ENCODE peak calls at places on chromosomes 4 and X, in four cellular contexts. One of them, this sample, is unnamed. For H3K27me3, the result is how much of the 10 kb centered on the place peaks cover.

GRCh38 chrX:11406109-11406755 is 113.0 kb downstream of the AMELX start:
- DNase-seq in ovary: no peak
- DNase-seq in body of pancreas: no peak
- DNase-seq in stomach: no peak
- DNase-seq in this sample: no peak

GRCh38 chr4:59655996-59656395 is 1544.1 kb upstream of the ADGRL3 start:
- DNase-seq in body of pancreas: no peak
- DNase-seq in ovary: peak
- DNase-seq in stomach: no peak
- DNase-seq in this sample: no peak

GRCh38 chr4:45241976-45242375 is 515.6 kb upstream of the GNPDA2 start:
- DNase-seq in stomach: no peak
- DNase-seq in ovary: no peak
- DNase-seq in body of pancreas: no peak
- DNase-seq in this sample: no peak

GRCh38 chr4:105088110-105088879 is 58.4 kb upstream of the TET2 start:
- DNase-seq in body of pancreas: no peak
- DNase-seq in ovary: no peak
- DNase-seq in stomach: no peak
- DNase-seq in this sample: no peak

GRCh38 chr4:41161355-41161754 is 53.0 kb downstream of the APBB2 start:
- DNase-seq in ovary: no peak
- DNase-seq in stomach: no peak
- DNase-seq in body of pancreas: no peak
- DNase-seq in this sample: no peak

GRCh38 chr4:153205757-153206156 is 1.5 kb downstream of the TRIM2 start:
- DNase-seq in body of pancreas: peak
- DNase-seq in stomach: peak
- DNase-seq in ovary: no peak
- DNase-seq in this sample: no peak

GRCh38 chr4:31968842-31969241 is 1248.7 kb downstream of the PCDH7 start:
- DNase-seq in body of pancreas: no peak
- DNase-seq in ovary: no peak
- DNase-seq in stomach: no peak
- DNase-seq in this sample: no peak

GRCh38 chrX:52352551-52352950 is 16.3 kb upstream of the XAGE2 start:
- DNase-seq in ovary: no peak
- DNase-seq in stomach: no peak
- DNase-seq in body of pancreas: no peak
- DNase-seq in this sample: no peak

GRCh38 chr4:40750461-40751258 is 905 bp downstream of the NSUN7 start:
- DNase-seq in stomach: no peak
- DNase-seq in ovary: peak
- DNase-seq in body of pancreas: peak
- DNase-seq in this sample: no peak

GRCh38 chr4:118353452-118353851 is 649 bp upstream of the PRSS12 start:
- DNase-seq in body of pancreas: no peak
- DNase-seq in ovary: no peak
- DNase-seq in stomach: no peak
- DNase-seq in this sample: no peak

GRCh38 chr4:26860922-26861433 is 337 bp downstream of the STIM2 start:
- DNase-seq in stomach: peak
- DNase-seq in body of pancreas: peak
- DNase-seq in ovary: peak
- DNase-seq in this sample: no peak

GRCh38 chr4:31370866-31371465 is 650.8 kb downstream of the PCDH7 start:
- DNase-seq in body of pancreas: no peak
- DNase-seq in ovary: no peak
- DNase-seq in stomach: no peak
- DNase-seq in this sample: no peak

GRCh38 chrX:49176421-49177326 is 5.0 kb downstream of the PLP2 start:
- DNase-seq in ovary: no peak
- DNase-seq in body of pancreas: peak
- DNase-seq in stomach: no peak
- DNase-seq in this sample: no peak

GRCh38 chr4:105909699-105910340 is 14.5 kb downstream of the NPNT start:
- DNase-seq in ovary: no peak
- DNase-seq in stomach: no peak
- DNase-seq in body of pancreas: peak
- DNase-seq in this sample: no peak

GRCh38 chr4:153489856-153490558 is 23.8 kb downstream of the TMEM131L start:
- DNase-seq in ovary: no peak
- DNase-seq in body of pancreas: no peak
- DNase-seq in stomach: no peak
- DNase-seq in this sample: no peak

GRCh38 chrX:140274761-140275525 is 229.9 kb downstream of the SOX3 start:
- DNase-seq in stomach: no peak
- DNase-seq in ovary: no peak
- DNase-seq in body of pancreas: no peak
- DNase-seq in this sample: no peak

GRCh38 chrX:41621236-41621651 is 67.5 kb upstream of the GPR34 start:
- DNase-seq in stomach: no peak
- DNase-seq in ovary: no peak
- DNase-seq in body of pancreas: peak
- DNase-seq in this sample: no peak

GRCh38 chr4:55358668-55359067 is 12.6 kb downstream of the SRD5A3 start:
- DNase-seq in stomach: no peak
- DNase-seq in body of pancreas: no peak
- DNase-seq in ovary: no peak
- DNase-seq in this sample: no peak

GRCh38 chr4:188092824-188093223 is 16.6 kb downstream of the TRIML2 start:
- DNase-seq in ovary: no peak
- DNase-seq in stomach: no peak
- DNase-seq in body of pancreas: no peak
- DNase-seq in this sample: no peak

GRCh38 chr4:53529025-53529424 is 62.3 kb downstream of the LNX1 start:
- DNase-seq in ovary: no peak
- DNase-seq in body of pancreas: no peak
- DNase-seq in stomach: no peak
- DNase-seq in this sample: no peak

GRCh38 chrX:39406799-39407198 is 605.5 kb downstream of the MID1IP1 start:
- DNase-seq in ovary: no peak
- DNase-seq in body of pancreas: no peak
- DNase-seq in stomach: no peak
- DNase-seq in this sample: no peak
- H3K27me3 ChIP-seq in ovary: under half
- H3K27me3 ChIP-seq in body of pancreas: under half
- H3K27me3 ChIP-seq in stomach: under half
- H3K27me3 ChIP-seq in this sample: half or more

DNA sequence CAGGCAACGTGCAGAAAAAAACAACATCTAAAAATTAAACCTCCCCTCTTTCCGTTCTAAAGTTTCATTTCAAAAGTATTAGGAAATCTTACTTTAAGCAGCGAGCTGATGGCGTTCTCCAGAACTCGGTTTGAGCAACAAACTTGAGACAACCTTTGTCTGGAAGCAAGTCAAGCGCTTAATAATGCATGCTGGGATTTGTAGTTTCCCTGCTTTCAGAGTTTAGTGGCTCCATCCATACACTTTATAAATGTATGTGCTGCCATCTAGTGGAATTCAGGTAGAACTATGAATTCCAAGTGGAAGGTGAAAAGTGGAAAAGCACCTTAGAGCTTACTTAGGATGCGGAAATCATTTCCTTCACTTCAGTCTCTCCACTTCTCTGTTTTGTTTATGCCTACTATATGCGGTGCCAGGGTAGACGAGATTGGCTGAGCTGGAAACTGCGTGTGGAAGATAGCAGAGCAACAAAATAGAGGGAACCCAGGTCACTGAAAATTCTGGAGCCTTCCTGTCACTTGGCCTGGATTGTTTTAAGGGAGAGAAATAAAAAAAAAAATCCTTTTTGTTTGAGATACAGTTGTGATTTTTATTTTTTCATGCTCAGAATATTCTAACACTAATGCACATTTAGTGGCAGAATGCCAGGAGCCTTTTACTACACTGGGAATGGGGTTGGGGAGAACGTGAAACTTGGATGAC is at the start of gene BDH2:
- DNase-seq in stomach: peak
- DNase-seq in ovary: peak
- DNase-seq in body of pancreas: peak
- DNase-seq in this sample: peak
- TF ChIP-seq POLR2A in stomach: no peak
- TF ChIP-seq POLR2A in ovary: peak
- TF ChIP-seq POLR2A in body of pancreas: peak
- TF ChIP-seq POLR2A in this sample: no peak

GRCh38 chr4:102180080-102180479 is 165.2 kb downstream of the SLC39A8 start:
- DNase-seq in stomach: no peak
- DNase-seq in ovary: no peak
- DNase-seq in body of pancreas: no peak
- DNase-seq in this sample: no peak

GRCh38 chr4:102170910-102171309 is 174.4 kb downstream of the SLC39A8 start:
- DNase-seq in stomach: no peak
- DNase-seq in body of pancreas: no peak
- DNase-seq in ovary: no peak
- DNase-seq in this sample: no peak

GRCh38 chr4:102172341-102172740 is 172.9 kb downstream of the SLC39A8 start:
- DNase-seq in stomach: no peak
- DNase-seq in ovary: no peak
- DNase-seq in body of pancreas: no peak
- DNase-seq in this sample: no peak

GRCh38 chr4:102169345-102169744 is 175.9 kb downstream of the SLC39A8 start:
- DNase-seq in stomach: no peak
- DNase-seq in ovary: no peak
- DNase-seq in body of pancreas: no peak
- DNase-seq in this sample: no peak

DNA sequence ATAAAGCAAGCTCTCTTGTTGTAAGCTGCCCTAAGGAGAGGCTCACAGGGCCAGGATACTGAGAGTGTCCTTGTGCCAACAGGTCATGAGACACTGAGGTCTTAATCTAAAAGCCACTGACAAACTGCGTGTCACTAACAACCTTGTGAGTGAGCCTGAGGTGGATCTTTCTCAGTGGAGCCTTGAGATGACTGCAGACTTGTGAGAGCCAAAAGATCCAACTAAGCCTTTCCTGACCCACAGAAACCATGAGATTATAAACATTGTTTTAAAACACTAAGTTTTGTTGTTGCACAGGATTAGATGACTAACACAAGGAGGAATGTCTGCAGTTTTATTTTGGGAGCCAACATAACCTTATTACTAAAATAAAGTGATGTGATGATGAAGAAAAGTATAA is 170.5 kb downstream of the SLC39A8 start:
- DNase-seq in ovary: no peak
- DNase-seq in stomach: no peak
- DNase-seq in body of pancreas: no peak
- DNase-seq in this sample: no peak
- H3K27me3 ChIP-seq in ovary: under half
- H3K27me3 ChIP-seq in stomach: under half
- H3K27me3 ChIP-seq in body of pancreas: under half
- H3K27me3 ChIP-seq in this sample: under half

DNA sequence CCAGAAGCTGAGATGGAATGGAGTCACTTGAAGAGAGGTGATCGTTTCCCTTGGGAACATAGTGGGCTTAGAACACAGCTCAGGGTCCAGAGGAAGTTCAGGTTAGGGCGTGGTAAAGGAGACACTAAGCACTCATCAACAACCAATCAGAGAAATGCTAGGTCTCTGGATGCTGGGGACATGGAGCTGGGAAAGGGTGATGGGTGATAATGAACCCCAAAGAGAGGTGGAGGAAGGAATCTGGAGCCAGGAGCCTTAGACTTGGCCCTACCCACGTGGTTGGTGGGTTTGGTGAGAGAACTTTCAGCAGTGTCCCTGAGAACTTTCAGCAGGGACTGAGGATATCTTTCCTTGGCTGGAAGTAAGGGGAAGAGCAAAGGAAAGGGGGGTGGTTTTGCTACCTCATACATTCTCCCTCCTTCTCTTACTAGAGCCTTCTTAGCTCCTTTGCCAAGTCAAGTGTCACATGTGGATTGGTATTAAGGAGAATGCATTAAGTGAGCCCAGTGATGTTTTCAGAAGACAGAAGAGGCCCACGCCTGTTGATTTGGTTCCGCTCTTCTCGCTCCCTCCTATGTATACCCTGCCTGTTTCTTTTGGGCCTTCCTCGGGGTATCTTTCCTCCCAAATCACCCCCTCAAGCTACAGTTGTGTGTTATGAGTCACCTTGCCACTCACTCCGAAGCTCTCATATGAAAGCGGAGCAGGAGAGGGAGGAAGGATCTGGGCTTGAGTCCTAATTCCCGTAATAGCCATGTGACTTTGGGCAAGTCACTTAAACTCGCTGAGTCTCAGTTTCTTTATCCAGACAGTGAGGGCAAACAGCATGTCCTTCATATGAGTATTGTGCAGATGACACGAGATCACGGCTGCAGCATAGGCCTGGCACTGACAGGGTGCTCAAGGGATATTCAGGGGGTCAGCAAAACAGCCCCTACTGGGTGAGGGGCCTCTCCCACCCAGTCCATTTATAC is 63.1 kb downstream of the TSC22D3 start:
- DNase-seq in stomach: no peak
- DNase-seq in ovary: no peak
- DNase-seq in body of pancreas: peak
- DNase-seq in this sample: no peak
- TF ChIP-seq POLR2A in stomach: peak
- TF ChIP-seq POLR2A in ovary: peak
- TF ChIP-seq POLR2A in body of pancreas: peak
- TF ChIP-seq POLR2A in this sample: peak

DNA sequence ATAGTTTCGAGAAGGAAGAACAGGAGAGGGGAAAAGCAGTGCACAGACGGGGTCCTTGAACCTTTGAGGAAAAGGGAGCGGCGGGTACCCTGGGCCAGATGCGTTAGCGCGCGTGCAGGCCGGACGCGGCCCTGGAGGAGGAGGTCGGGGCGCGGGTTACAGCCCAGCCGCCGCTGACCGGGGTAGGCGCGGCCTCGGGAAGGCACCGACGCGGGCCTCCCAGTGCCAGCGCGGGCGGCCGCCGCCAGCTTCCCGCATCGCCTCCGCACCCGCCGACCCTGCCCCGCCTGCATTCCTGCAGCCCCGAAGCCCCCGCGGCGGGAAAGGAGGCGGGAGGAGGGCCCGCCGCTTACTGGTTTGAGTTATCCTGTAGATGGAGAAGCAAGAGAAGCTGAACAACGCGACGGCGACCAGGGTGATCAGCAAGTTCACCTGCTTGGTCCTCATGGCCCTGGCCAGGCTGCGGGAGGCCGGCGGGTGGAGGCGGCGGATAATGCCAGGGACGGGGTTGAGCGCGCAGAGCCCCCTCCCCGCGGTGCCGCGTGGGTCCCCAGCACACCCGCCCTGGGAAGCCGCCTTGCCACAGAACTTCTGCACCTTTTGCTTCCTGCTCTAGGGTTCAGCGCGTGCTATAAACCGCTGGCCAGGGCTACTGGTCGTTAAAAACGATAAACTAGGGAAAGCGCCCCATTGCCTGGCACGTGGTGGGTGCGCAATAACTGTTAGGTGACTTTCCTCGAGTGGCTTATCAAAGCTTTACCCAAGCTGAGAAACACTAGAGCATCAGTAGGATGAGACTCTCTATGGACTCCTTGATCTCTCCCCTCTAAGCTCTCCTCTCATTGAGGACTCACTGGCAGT is at the start of gene MGAT4D:
- DNase-seq in body of pancreas: peak
- DNase-seq in stomach: no peak
- DNase-seq in ovary: no peak
- DNase-seq in this sample: no peak
- H3K27me3 ChIP-seq in body of pancreas: under half
- H3K27me3 ChIP-seq in stomach: half or more
- H3K27me3 ChIP-seq in ovary: under half
- H3K27me3 ChIP-seq in this sample: under half

GRCh38 chr4:16775411-16776154 is 122.9 kb downstream of the LDB2 start:
- DNase-seq in stomach: no peak
- DNase-seq in body of pancreas: no peak
- DNase-seq in ovary: no peak
- DNase-seq in this sample: no peak
- TF ChIP-seq POLR2A in stomach: no peak
- TF ChIP-seq POLR2A in body of pancreas: no peak
- TF ChIP-seq POLR2A in ovary: no peak
- TF ChIP-seq POLR2A in this sample: no peak

GRCh38 chr4:73853718-73854473 is 800 bp downstream of the PF4V1 start:
- DNase-seq in body of pancreas: no peak
- DNase-seq in ovary: no peak
- DNase-seq in stomach: no peak
- DNase-seq in this sample: no peak
- H3K27me3 ChIP-seq in body of pancreas: under half
- H3K27me3 ChIP-seq in ovary: under half
- H3K27me3 ChIP-seq in stomach: under half
- H3K27me3 ChIP-seq in this sample: under half

This sample was measured in breast epithelium.